ENCODE peak calls at places on chromosomes 6 and 20, in four cellular contexts. N is HepG2, W is H1, I is GM12878. T is an unnamed sample.

GRCh38 chr6:29653452-29654038 is 3.3 kb upstream of the MOG start:
- DNase-seq in I (no peak), W (no peak), N (peak), T (no peak)

GRCh38 chr6:82914511-82914910 is 151.1 kb downstream of the UBE3D start:
- DNase-seq in N (no peak), W (no peak), I (no peak), T (no peak)

GRCh38 chr6:28135393-28135792 is 6.3 kb upstream of the ZKSCAN8 start:
- DNase-seq in W (no peak), I (no peak), N (no peak), T (no peak)

GRCh38 chr20:62776692-62777527 is 19.4 kb upstream of the MRGBP start:
- DNase-seq in W (no peak), I (peak), N (peak), T (peak)

GRCh38 chr20:46035253-46035652 is 6.2 kb downstream of the SLC12A5 start:
- DNase-seq in W (no peak), I (no peak), N (no peak), T (no peak)

GRCh38 chr6:134289204-134289575 is 28.7 kb downstream of the SGK1 start:
- DNase-seq in W (no peak), I (no peak), N (no peak), T (no peak)

GRCh38 chr6:113909224-113909856 is 52.2 kb downstream of the MARCKS start:
- DNase-seq in I (peak), N (peak), W (no peak), T (peak)

GRCh38 chr6:116246089-116246488 is 7.8 kb downstream of the TSPYL4 start:
- DNase-seq in N (no peak), W (no peak), I (no peak), T (no peak)

GRCh38 chr6:2245954-2246863 is 804 bp upstream of the GMDS start:
- DNase-seq in N (peak), I (no peak), W (no peak), T (no peak)

DNA sequence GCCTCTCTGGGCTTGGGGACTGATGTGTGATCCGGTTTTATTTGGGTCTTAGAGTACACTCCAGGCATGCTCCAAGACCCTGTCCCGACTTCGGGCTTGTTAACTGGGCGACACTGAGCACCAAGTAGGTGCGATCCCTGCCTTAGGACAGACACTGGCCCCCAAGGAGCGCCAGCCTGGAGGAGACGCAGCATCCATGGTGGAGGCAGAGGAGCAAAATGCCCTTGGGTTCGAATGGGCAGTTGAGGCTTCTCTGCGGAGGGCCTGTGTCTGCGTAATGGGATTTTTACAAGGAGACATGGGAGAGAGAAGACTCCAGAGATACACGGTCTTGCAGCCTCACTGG is 593 bp upstream of the LEMD2 start:
- DNase-seq in I (no peak), W (no peak), N (no peak), T (no peak)
- TF ChIP-seq TAF1 in I (no peak), W (no peak), N (no peak), T (no peak)

DNA sequence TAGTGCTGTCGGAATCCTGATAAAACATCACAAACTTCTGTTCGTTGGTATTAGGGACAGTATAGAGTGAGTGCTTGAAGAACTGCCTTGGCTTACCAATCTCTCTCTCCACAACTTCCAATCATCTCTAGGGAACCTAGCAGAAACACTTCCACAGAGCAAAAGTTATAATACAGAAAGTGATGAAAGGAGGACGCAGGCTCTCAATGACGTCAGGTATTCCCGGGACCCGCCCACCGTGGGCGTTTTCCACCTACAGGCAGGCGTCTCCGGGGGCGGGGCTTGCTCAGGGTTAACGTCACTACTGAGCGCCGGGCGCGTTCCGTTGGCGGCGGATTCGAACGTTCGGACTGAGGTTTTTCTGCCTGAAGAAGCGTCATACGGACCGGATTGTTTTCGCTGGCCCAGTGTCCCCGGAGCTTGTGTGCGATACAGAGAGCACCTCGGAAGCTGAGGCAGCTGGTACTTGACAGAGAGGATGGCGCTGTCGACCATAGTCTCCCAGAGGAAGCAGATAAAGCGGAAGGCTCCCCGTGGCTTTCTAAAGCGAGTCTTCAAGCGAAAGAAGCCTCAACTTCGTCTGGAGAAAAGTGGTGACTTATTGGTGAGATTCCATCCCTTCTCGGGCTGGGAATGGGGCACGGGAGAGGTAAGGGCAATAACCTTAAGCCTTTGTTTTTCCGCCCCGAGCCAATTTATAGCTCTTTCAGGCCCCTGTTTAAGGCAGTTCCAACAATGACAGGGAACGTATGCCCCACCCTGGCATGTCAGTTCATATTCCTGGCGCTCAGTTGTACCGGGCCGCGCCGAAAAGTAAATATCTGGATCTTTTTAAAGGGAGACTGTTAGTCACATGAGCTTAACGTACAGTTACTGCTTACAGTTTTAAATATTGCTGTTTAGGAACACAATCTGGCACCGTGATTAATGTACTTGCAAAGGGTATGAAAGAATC is at the start of gene CENPW:
- DNase-seq in W (peak), I (peak), N (peak), T (peak)
- TF ChIP-seq POLR2AphosphoS5 in W (peak), I (peak), N (peak), T (no peak)

GRCh38 chr6:108074359-108075144 is at the start of gene OSTM1:
- DNase-seq in N (peak), I (peak), W (peak), T (peak)
- TF ChIP-seq POLR2A in N (peak), I (peak), W (peak), T (peak)

GRCh38 chr20:64273109-64273508 is 17.6 kb downstream of the PCMTD2 start:
- DNase-seq in I (no peak), W (no peak), N (no peak), T (no peak)
- TF ChIP-seq TAF1 in I (no peak), W (no peak), N (no peak), T (no peak)

T was measured in GM12892.